ENCODE peak calls at places on chromosomes 2 and 18, in ten cellular contexts. T is T-helper 1 cell; P is epithelial cell of prostate; Z is effector memory CD4-positive, alpha-beta T cell; M is astrocyte of the spinal cord; R is naive thymus-derived CD4-positive, alpha-beta T cell; B is HS-5; C is stimulated activated CD8-positive, alpha-beta memory T cell treated with anti-CD3 and anti-CD28 coated beads, Interleukin-15, amount 100 ng/mL, for 48 hours; H is GM04503; F is activated CD8-positive, alpha-beta memory T cell treated with anti-CD3 and anti-CD28 coated beads for 48 hours. Q is an unnamed sample.

GRCh38 chr2:16661536-16661935 is 4.1 kb downstream of the CYRIA start:
- DNase-seq in T (no peak), P (no peak), Z (no peak), M (no peak), R (no peak), B (no peak), C (no peak), H (no peak), F (no peak), Q (no peak)

GRCh38 chr2:20015482-20016083 is 3.1 kb upstream of the MATN3 start:
- DNase-seq in T (no peak), P (no peak), Z (no peak), M (peak; percentile 67), R (peak; percentile 49), B (no peak), C (no peak), H (no peak), F (no peak), Q (no peak)

GRCh38 chr2:239805043-239805329 is 220.2 kb downstream of the NDUFA10 start:
- DNase-seq in T (no peak), P (no peak), Z (no peak), M (no peak), R (no peak), B (no peak), C (no peak), H (no peak), F (no peak), Q (no peak)

GRCh38 chr2:112939425-112939824 is 28.5 kb downstream of the IL37 start:
- DNase-seq in T (no peak), P (no peak), Z (no peak), M (no peak), R (no peak), B (no peak), C (no peak), H (no peak), F (no peak), Q (no peak)

GRCh38 chr2:203583696-203584095 is 48.6 kb upstream of the RAPH1 start:
- DNase-seq in T (no peak), P (peak; percentile 49), Z (no peak), M (peak; percentile 59), R (no peak), B (peak; percentile 65), C (peak; percentile 44), H (no peak), F (no peak), Q (peak; percentile 64)

GRCh38 chr2:212254331-212254730 is 284.3 kb downstream of the ERBB4 start:
- DNase-seq in T (no peak), P (no peak), Z (no peak), M (no peak), R (no peak), B (no peak), C (no peak), H (no peak), F (no peak), Q (no peak)

GRCh38 chr2:9187620-9188214 is 18.9 kb upstream of the ASAP2 start:
- DNase-seq in T (no peak), P (no peak), Z (no peak), M (no peak), R (no peak), B (no peak), C (no peak), H (no peak), F (no peak), Q (no peak)

GRCh38 chr2:32752952-32753351 is 125.1 kb downstream of the TTC27 start:
- DNase-seq in T (no peak), P (no peak), Z (no peak), M (no peak), R (no peak), B (no peak), C (no peak), H (no peak), F (no peak), Q (no peak)

GRCh38 chr18:74368901-74369705 is 53.5 kb downstream of the C18orf63 start:
- DNase-seq in T (no peak), P (no peak), Z (no peak), M (no peak), R (no peak), B (no peak), C (no peak), H (no peak), F (no peak), Q (no peak)

Q was measured in NK-92 treated with Interleukin-12 subunit alpha and Interleukin-12 subunit beta, amount 100 ng/mL, for 24 hours.